ENCODE peak calls at places on chromosome 21, in seven cellular contexts. P is CD8-positive, alpha-beta memory T cell; D is H9; L is RWPE1; I is stimulated activated naive CD8-positive, alpha-beta T cell treated with anti-CD3 and anti-CD28 coated beads, Interleukin-15, amount 100 ng/mL, for 72 hours; K is activated CD8-positive, alpha-beta memory T cell treated with anti-CD3 and anti-CD28 coated beads for 4 hours; R is A549. E is an unnamed sample.

GRCh38 chr21:45839274-45839673 is 142.3 kb upstream of the COL6A1 start:
- DNase-seq in L (peak), D (no peak), R (no peak), I (no peak), K (no peak), P (no peak), E (no peak)

GRCh38 chr21:32007461-32007860 is 134.6 kb downstream of the HUNK start:
- DNase-seq in K (no peak), P (no peak), L (no peak), I (no peak), R (peak), D (no peak), E (no peak)

GRCh38 chr21:28781602-28782274 is 210.9 kb downstream of the LTN1 start:
- DNase-seq in R (peak), D (no peak), K (no peak), I (no peak), P (no peak), L (peak), E (no peak)

GRCh38 chr21:45115141-45115540 is 40.8 kb downstream of the ADARB1 start:
- DNase-seq in K (no peak), L (no peak), D (no peak), I (no peak), P (no peak), R (no peak), E (no peak)

GRCh38 chr21:22585558-22585957 is 1587.3 kb downstream of the NCAM2 start:
- DNase-seq in L (no peak), K (no peak), D (no peak), P (no peak), R (no peak), I (no peak), E (no peak)

GRCh38 chr21:28944296-28944695 is 48.4 kb downstream of the LTN1 start:
- DNase-seq in R (no peak), K (no peak), L (no peak), P (no peak), D (no peak), I (no peak), E (no peak)

GRCh38 chr21:44496900-44497550 is 41.7 kb downstream of the LRRC3 start:
- DNase-seq in I (no peak), K (no peak), D (no peak), R (no peak), P (no peak), L (no peak), E (no peak)

GRCh38 chr21:33117268-33117888 is 47.4 kb downstream of the OLIG1 start:
- DNase-seq in I (no peak), K (no peak), R (no peak), D (no peak), P (no peak), L (no peak), E (no peak)

GRCh38 chr21:45405271-45405818 is 380 bp downstream of the COL18A1 start:
- DNase-seq in D (no peak), I (no peak), R (no peak), K (no peak), L (peak), P (no peak), E (peak)

GRCh38 chr21:29228306-29228705 is 70.4 kb upstream of the BACH1 start:
- DNase-seq in L (no peak), P (no peak), I (no peak), R (no peak), K (no peak), D (no peak), E (no peak)

GRCh38 chr21:28160378-28160777 is 832.3 kb downstream of the LTN1 start:
- DNase-seq in K (no peak), P (no peak), R (no peak), I (no peak), D (no peak), L (no peak), E (no peak)

GRCh38 chr21:42666023-42666747 is 12.8 kb downstream of the PDE9A start:
- DNase-seq in K (no peak), L (peak), R (peak), I (peak), P (no peak), D (peak), E (no peak)

GRCh38 chr21:45330075-45330781 is 42.5 kb upstream of the POFUT2 start:
- DNase-seq in L (peak), K (no peak), R (peak), D (peak), I (no peak), P (no peak), E (no peak)

E was measured in heart right ventricle.